ENCODE peak calls at places on chromosomes 6 and 20, in four cellular contexts. One of them, this sample, is unnamed.

GRCh38 chr6:28336284-28337024 is 506 bp upstream of the ZSCAN31 start:
- DNase-seq in tibial artery: no peak
- DNase-seq in cardiac fibroblast: peak
- DNase-seq in AG04450: no peak
- DNase-seq in this sample: peak

GRCh38 chr20:50389808-50390684 is 120.1 kb upstream of the PTPN1 start:
- DNase-seq in AG04450: no peak
- DNase-seq in cardiac fibroblast: no peak
- DNase-seq in tibial artery: no peak
- DNase-seq in this sample: no peak

GRCh38 chr6:88480822-88481221 is 314.7 kb upstream of the CNR1 start:
- DNase-seq in tibial artery: no peak
- DNase-seq in AG04450: no peak
- DNase-seq in cardiac fibroblast: no peak
- DNase-seq in this sample: no peak

GRCh38 chr6:113719545-113719944 is 137.6 kb upstream of the MARCKS start:
- DNase-seq in AG04450: no peak
- DNase-seq in cardiac fibroblast: peak
- DNase-seq in tibial artery: no peak
- DNase-seq in this sample: peak

GRCh38 chr6:38193486-38194281 is 374.2 kb downstream of the ZFAND3 start:
- DNase-seq in AG04450: no peak
- DNase-seq in tibial artery: no peak
- DNase-seq in cardiac fibroblast: no peak
- DNase-seq in this sample: no peak

GRCh38 chr6:28597217-28597835 is 71.6 kb downstream of the GPX5 start:
- DNase-seq in cardiac fibroblast: peak
- DNase-seq in AG04450: no peak
- DNase-seq in tibial artery: no peak
- DNase-seq in this sample: peak

GRCh38 chr6:33206864-33207568 is 1.3 kb upstream of the RING1 start:
- DNase-seq in cardiac fibroblast: peak
- DNase-seq in AG04450: no peak
- DNase-seq in tibial artery: peak
- DNase-seq in this sample: no peak

GRCh38 chr6:55822815-55823214 is 52.6 kb downstream of the BMP5 start:
- DNase-seq in cardiac fibroblast: peak
- DNase-seq in AG04450: no peak
- DNase-seq in tibial artery: no peak
- DNase-seq in this sample: peak

GRCh38 chr6:116963972-116964371 is 86.9 kb downstream of the RFX6 start:
- DNase-seq in tibial artery: no peak
- DNase-seq in AG04450: no peak
- DNase-seq in cardiac fibroblast: no peak
- DNase-seq in this sample: no peak

GRCh38 chr6:125088963-125089362 is 64.6 kb upstream of the TPD52L1 start:
- DNase-seq in cardiac fibroblast: no peak
- DNase-seq in tibial artery: no peak
- DNase-seq in AG04450: no peak
- DNase-seq in this sample: no peak

GRCh38 chr20:51331466-51331865 is 211.1 kb downstream of the NFATC2 start:
- DNase-seq in tibial artery: no peak
- DNase-seq in AG04450: no peak
- DNase-seq in cardiac fibroblast: peak
- DNase-seq in this sample: no peak

GRCh38 chr20:9079038-9079731 is 10.3 kb downstream of the PLCB4 start:
- DNase-seq in tibial artery: no peak
- DNase-seq in cardiac fibroblast: no peak
- DNase-seq in AG04450: no peak
- DNase-seq in this sample: no peak

GRCh38 chr20:48298851-48299484 is 513.7 kb upstream of the SULF2 start:
- DNase-seq in tibial artery: no peak
- DNase-seq in cardiac fibroblast: peak
- DNase-seq in AG04450: peak
- DNase-seq in this sample: peak

GRCh38 chr20:56676679-56677078 is 47.6 kb downstream of the TFAP2C start:
- DNase-seq in cardiac fibroblast: no peak
- DNase-seq in AG04450: no peak
- DNase-seq in tibial artery: no peak
- DNase-seq in this sample: no peak

GRCh38 chr6:145525038-145525437 is 210.3 kb downstream of the EPM2A start:
- DNase-seq in tibial artery: no peak
- DNase-seq in AG04450: no peak
- DNase-seq in cardiac fibroblast: no peak
- DNase-seq in this sample: no peak

GRCh38 chr6:21731411-21732031 is 138.0 kb downstream of the SOX4 start:
- DNase-seq in AG04450: no peak
- DNase-seq in tibial artery: no peak
- DNase-seq in cardiac fibroblast: peak
- DNase-seq in this sample: peak

GRCh38 chr6:128713461-128713860 is 169.5 kb upstream of the LAMA2 start:
- DNase-seq in cardiac fibroblast: peak
- DNase-seq in AG04450: no peak
- DNase-seq in tibial artery: no peak
- DNase-seq in this sample: peak

GRCh38 chr20:7038029-7038428 is 270.5 kb downstream of the BMP2 start:
- DNase-seq in AG04450: no peak
- DNase-seq in cardiac fibroblast: peak
- DNase-seq in tibial artery: no peak
- DNase-seq in this sample: peak

GRCh38 chr6:24517659-24518538 is 23.1 kb downstream of the ALDH5A1 start:
- DNase-seq in tibial artery: no peak
- DNase-seq in AG04450: no peak
- DNase-seq in cardiac fibroblast: no peak
- DNase-seq in this sample: no peak

GRCh38 chr6:88535296-88535695 is 369.1 kb upstream of the CNR1 start:
- DNase-seq in tibial artery: no peak
- DNase-seq in cardiac fibroblast: no peak
- DNase-seq in AG04450: no peak
- DNase-seq in this sample: no peak

GRCh38 chr6:43188426-43188825 is 6.4 kb downstream of the CUL9 start:
- DNase-seq in AG04450: no peak
- DNase-seq in cardiac fibroblast: no peak
- DNase-seq in tibial artery: peak
- DNase-seq in this sample: no peak

GRCh38 chr6:1592852-1593251 is 16.9 kb upstream of the FOXC1 start:
- DNase-seq in tibial artery: peak
- DNase-seq in cardiac fibroblast: no peak
- DNase-seq in AG04450: no peak
- DNase-seq in this sample: no peak

GRCh38 chr20:15496501-15497039 is 1076.7 kb downstream of the KIF16B start:
- DNase-seq in AG04450: no peak
- DNase-seq in tibial artery: no peak
- DNase-seq in cardiac fibroblast: no peak
- DNase-seq in this sample: no peak

GRCh38 chr6:35754452-35755321 is 17.9 kb downstream of the ARMC12 start:
- DNase-seq in cardiac fibroblast: no peak
- DNase-seq in AG04450: no peak
- DNase-seq in tibial artery: no peak
- DNase-seq in this sample: peak

GRCh38 chr6:116434056-116434725 is 27.0 kb upstream of the CALHM6 start:
- DNase-seq in cardiac fibroblast: no peak
- DNase-seq in tibial artery: no peak
- DNase-seq in AG04450: no peak
- DNase-seq in this sample: no peak

GRCh38 chr6:32838114-32838958 is at the start of gene TAP2:
- DNase-seq in AG04450: peak
- DNase-seq in cardiac fibroblast: peak
- DNase-seq in tibial artery: peak
- DNase-seq in this sample: peak

GRCh38 chr20:36097331-36097730 is 57.2 kb upstream of the EPB41L1 start:
- DNase-seq in cardiac fibroblast: peak
- DNase-seq in tibial artery: no peak
- DNase-seq in AG04450: no peak
- DNase-seq in this sample: peak

GRCh38 chr6:33126101-33126714 is 50.4 kb downstream of the HLA-DPB1 start:
- DNase-seq in cardiac fibroblast: peak
- DNase-seq in tibial artery: no peak
- DNase-seq in AG04450: no peak
- DNase-seq in this sample: peak

GRCh38 chr20:63470410-63470809 is 2.0 kb downstream of the KCNQ2 start:
- DNase-seq in cardiac fibroblast: no peak
- DNase-seq in tibial artery: no peak
- DNase-seq in AG04450: no peak
- DNase-seq in this sample: no peak
- H3K4me3 ChIP-seq in cardiac fibroblast: no peak
- H3K4me3 ChIP-seq in tibial artery: no peak
- H3K4me3 ChIP-seq in AG04450: no peak
- H3K4me3 ChIP-seq in this sample: no peak

GRCh38 chr6:132712366-132712765 is 1.5 kb downstream of the VNN1 start:
- DNase-seq in AG04450: no peak
- DNase-seq in cardiac fibroblast: peak
- DNase-seq in tibial artery: no peak
- DNase-seq in this sample: peak

GRCh38 chr6:132716238-132716637 is 2.4 kb upstream of the VNN1 start:
- DNase-seq in cardiac fibroblast: no peak
- DNase-seq in AG04450: no peak
- DNase-seq in tibial artery: no peak
- DNase-seq in this sample: no peak

GRCh38 chr6:132714160-132714559 is 305 bp upstream of the VNN1 start:
- DNase-seq in cardiac fibroblast: no peak
- DNase-seq in AG04450: no peak
- DNase-seq in tibial artery: no peak
- DNase-seq in this sample: no peak

GRCh38 chr6:132713355-132714134 is at the start of gene VNN1:
- DNase-seq in tibial artery: peak
- DNase-seq in cardiac fibroblast: peak
- DNase-seq in AG04450: no peak
- DNase-seq in this sample: no peak

DNA sequence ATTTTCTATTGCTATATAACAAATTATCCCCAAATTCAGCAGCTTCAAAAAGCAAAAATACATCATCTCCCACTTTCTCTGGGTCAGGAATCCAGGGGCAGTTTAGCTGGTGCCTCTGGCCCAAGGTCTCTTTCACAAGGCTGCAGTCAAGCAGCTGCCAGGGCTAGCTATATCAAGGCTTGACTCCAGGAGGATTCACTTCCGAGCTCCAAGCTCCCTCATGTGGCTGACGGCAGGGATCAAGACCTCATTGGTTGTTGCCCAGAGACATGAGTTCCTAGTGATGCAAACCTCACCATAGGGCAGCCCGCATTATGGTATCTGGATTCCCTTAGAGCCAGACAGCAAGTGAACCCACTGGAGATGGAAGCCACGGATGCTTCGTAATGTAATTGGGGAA is 1.3 kb upstream of the VNN1 start:
- DNase-seq in cardiac fibroblast: peak
- DNase-seq in tibial artery: peak
- DNase-seq in AG04450: peak
- DNase-seq in this sample: peak
- TF ChIP-seq CTCF in cardiac fibroblast: peak
- TF ChIP-seq CTCF in tibial artery: no peak
- TF ChIP-seq CTCF in AG04450: peak
- TF ChIP-seq CTCF in this sample: peak

DNA sequence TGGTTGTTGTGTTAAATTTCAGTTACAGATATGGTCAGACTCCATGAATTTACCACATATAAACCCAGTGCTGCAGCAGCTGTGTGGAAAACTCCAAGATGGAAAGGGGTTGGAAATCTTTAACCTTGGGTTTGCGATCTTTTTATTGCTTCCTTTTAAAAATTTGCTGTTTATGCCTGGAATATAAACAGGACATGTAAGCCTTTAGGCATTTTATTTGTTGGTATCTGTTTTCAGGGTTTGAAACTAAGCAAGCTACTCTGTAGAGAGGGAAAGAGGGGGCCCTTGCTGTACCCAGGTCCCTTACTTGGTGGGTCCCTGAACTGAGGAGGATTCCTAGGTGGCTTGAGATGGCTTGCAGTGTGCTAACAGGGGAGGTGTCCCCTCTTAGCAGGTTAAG is 800 bp downstream of the PKIG start:
- DNase-seq in cardiac fibroblast: no peak
- DNase-seq in AG04450: no peak
- DNase-seq in tibial artery: no peak
- DNase-seq in this sample: no peak
- H3K4me3 ChIP-seq in cardiac fibroblast: peak
- H3K4me3 ChIP-seq in AG04450: peak
- H3K4me3 ChIP-seq in tibial artery: peak
- H3K4me3 ChIP-seq in this sample: peak

GRCh38 chr6:148465011-148465335 is 122.3 kb downstream of the SASH1 start:
- DNase-seq in AG04450: no peak
- DNase-seq in cardiac fibroblast: no peak
- DNase-seq in tibial artery: no peak
- DNase-seq in this sample: no peak
- TF ChIP-seq CTCF in AG04450: no peak
- TF ChIP-seq CTCF in cardiac fibroblast: no peak
- TF ChIP-seq CTCF in tibial artery: no peak
- TF ChIP-seq CTCF in this sample: no peak

GRCh38 chr6:169789944-169790927 is 38.8 kb downstream of the ERMARD start:
- DNase-seq in AG04450: no peak
- DNase-seq in cardiac fibroblast: peak
- DNase-seq in tibial artery: peak
- DNase-seq in this sample: peak

GRCh38 chr6:169791721-169792131 is 40.3 kb downstream of the ERMARD start:
- DNase-seq in cardiac fibroblast: no peak
- DNase-seq in tibial artery: peak
- DNase-seq in AG04450: no peak
- DNase-seq in this sample: peak

GRCh38 chr6:169788809-169789145 is 37.4 kb downstream of the ERMARD start:
- DNase-seq in tibial artery: no peak
- DNase-seq in AG04450: no peak
- DNase-seq in cardiac fibroblast: no peak
- DNase-seq in this sample: no peak

GRCh38 chr6:169787797-169788196 is 36.4 kb downstream of the ERMARD start:
- DNase-seq in AG04450: no peak
- DNase-seq in cardiac fibroblast: no peak
- DNase-seq in tibial artery: peak
- DNase-seq in this sample: no peak

DNA sequence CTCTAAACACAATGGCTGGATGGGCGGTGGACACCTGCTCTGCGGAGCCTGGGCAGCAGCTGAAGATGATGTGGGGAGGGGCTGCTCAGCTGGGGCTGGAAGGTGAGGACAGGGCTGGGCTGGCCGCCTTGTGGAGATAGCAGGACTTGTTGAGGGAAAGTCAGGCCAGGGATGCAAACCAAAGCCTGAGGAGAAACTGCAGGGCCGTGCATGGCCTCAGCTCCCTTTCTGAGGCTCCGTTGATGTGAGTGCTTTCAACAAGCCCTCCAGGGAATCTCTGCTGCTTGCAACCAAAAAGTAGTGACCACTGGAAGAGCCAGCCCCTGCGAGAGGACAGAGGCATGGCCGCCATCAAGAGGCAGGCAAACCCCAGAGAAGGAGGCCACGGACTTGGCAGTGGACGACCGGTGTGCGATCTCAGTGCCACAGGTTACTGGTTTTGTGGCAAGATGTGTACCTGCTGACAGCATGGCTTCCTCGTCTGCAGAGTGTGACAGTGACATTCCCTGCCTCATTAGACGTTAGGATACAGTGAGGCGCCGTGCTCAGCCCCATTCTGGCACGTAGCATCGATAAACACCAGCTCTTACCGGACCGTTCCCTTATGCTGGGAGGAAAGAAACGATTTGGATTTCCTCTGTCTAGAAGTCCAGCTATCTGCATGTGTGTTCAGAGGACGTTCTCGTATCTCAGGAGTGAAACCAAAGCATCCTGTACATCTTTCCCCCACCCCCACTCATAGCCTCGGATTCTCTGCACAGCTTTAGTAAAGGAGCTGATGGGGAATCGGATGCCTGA is 37.9 kb downstream of the ERMARD start:
- DNase-seq in cardiac fibroblast: peak
- DNase-seq in AG04450: no peak
- DNase-seq in tibial artery: peak
- DNase-seq in this sample: peak
- H3K4me3 ChIP-seq in cardiac fibroblast: peak
- H3K4me3 ChIP-seq in AG04450: peak
- H3K4me3 ChIP-seq in tibial artery: peak
- H3K4me3 ChIP-seq in this sample: peak

This sample was measured in choroid plexus epithelial cell.